ENCODE peak calls at places on chromosome 9, in nine cellular contexts. E, D, K, O, H, Y, R, J and N are unnamed samples.

GRCh38 chr9:15426019-15426418 is 3.3 kb downstream of the SNAPC3 start:
- DNase-seq in E (no peak), D (no peak), K (no peak), O (no peak), H (no peak), Y (no peak), R (no peak), J (no peak), N (peak)

GRCh38 chr9:137672907-137673791 is 54.3 kb downstream of the EHMT1 start:
- DNase-seq in E (peak), D (peak), K (peak), O (peak), H (peak), Y (peak), R (peak), J (peak), N (peak)

GRCh38 chr9:98536542-98537173 is 172.1 kb downstream of the GABBR2 start:
- DNase-seq in E (no peak), D (no peak), K (peak), O (no peak), H (peak), Y (peak), R (no peak), J (peak), N (peak)

GRCh38 chr9:5718296-5719032 is 89.6 kb downstream of the RIC1 start:
- DNase-seq in E (peak), D (no peak), K (no peak), O (no peak), H (no peak), Y (no peak), R (no peak), J (no peak), N (no peak)

GRCh38 chr9:119365291-119366027 is 3.8 kb downstream of the BRINP1 start:
- DNase-seq in E (peak), D (no peak), K (peak), O (peak), H (peak), Y (peak), R (peak), J (peak), N (peak)

GRCh38 chr9:104386425-104387069 is 117.5 kb upstream of the OR13F1 start:
- DNase-seq in E (peak), D (peak), K (peak), O (peak), H (peak), Y (peak), R (peak), J (peak), N (peak)

GRCh38 chr9:5388026-5388806 is 48.5 kb upstream of the RLN1 start:
- DNase-seq in E (peak), D (no peak), K (no peak), O (no peak), H (peak), Y (no peak), R (no peak), J (no peak), N (no peak)

GRCh38 chr9:98726735-98727134 is 18.0 kb upstream of the GABBR2 start:
- DNase-seq in E (peak), D (no peak), K (peak), O (peak), H (peak), Y (no peak), R (no peak), J (no peak), N (peak)

GRCh38 chr9:120386390-120387131 is 193.4 kb downstream of the CDK5RAP2 start:
- DNase-seq in E (no peak), D (no peak), K (peak), O (no peak), H (no peak), Y (no peak), R (peak), J (no peak), N (no peak)

GRCh38 chr9:31347082-31347617 is 1037.3 kb upstream of the ACO1 start:
- DNase-seq in E (peak), D (no peak), K (no peak), O (peak), H (peak), Y (no peak), R (no peak), J (no peak), N (peak)

GRCh38 chr9:806285-807156 is 35.0 kb upstream of the DMRT1 start:
- DNase-seq in E (peak), D (no peak), K (peak), O (peak), H (peak), Y (peak), R (peak), J (peak), N (peak)

GRCh38 chr9:109001275-109001676 is 12.0 kb downstream of the CTNNAL1 start:
- DNase-seq in E (peak), D (peak), K (no peak), O (no peak), H (no peak), Y (no peak), R (no peak), J (peak), N (no peak)

GRCh38 chr9:734831-735511 is 106.5 kb upstream of the DMRT1 start:
- DNase-seq in E (peak), D (no peak), K (peak), O (no peak), H (no peak), Y (no peak), R (no peak), J (peak), N (no peak)

GRCh38 chr9:97386265-97386633 is 25.6 kb upstream of the TDRD7 start:
- DNase-seq in E (no peak), D (no peak), K (peak), O (peak), H (no peak), Y (no peak), R (no peak), J (no peak), N (no peak)

GRCh38 chr9:121249563-121249962 is 18.4 kb upstream of the GSN start:
- DNase-seq in E (no peak), D (no peak), K (no peak), O (no peak), H (no peak), Y (no peak), R (no peak), J (no peak), N (peak)

GRCh38 chr9:131997076-131997475 is 82.6 kb downstream of the MED27 start:
- DNase-seq in E (no peak), D (no peak), K (no peak), O (no peak), H (no peak), Y (no peak), R (peak), J (no peak), N (no peak)

GRCh38 chr9:114285166-114285867 is 37.6 kb upstream of the ORM1 start:
- DNase-seq in E (peak), D (no peak), K (peak), O (no peak), H (no peak), Y (peak), R (peak), J (peak), N (no peak)

GRCh38 chr9:76433406-76433805 is 25.6 kb upstream of the GCNT1 start:
- DNase-seq in E (peak), D (no peak), K (no peak), O (no peak), H (no peak), Y (no peak), R (no peak), J (no peak), N (no peak)

GRCh38 chr9:74921732-74922131 is 31.0 kb downstream of the C9orf40 start:
- DNase-seq in E (no peak), D (no peak), K (peak), O (no peak), H (no peak), Y (no peak), R (no peak), J (no peak), N (no peak)

GRCh38 chr9:75889577-75889976 is 896 bp upstream of the PCSK5 start:
- DNase-seq in E (no peak), D (no peak), K (no peak), O (no peak), H (peak), Y (no peak), R (no peak), J (no peak), N (no peak)

GRCh38 chr9:129525781-129526180 is 95.1 kb downstream of the C9orf50 start:
- DNase-seq in E (no peak), D (no peak), K (no peak), O (no peak), H (no peak), Y (no peak), R (no peak), J (no peak), N (no peak)

GRCh38 chr9:126614088-126614454 is 343 bp downstream of the LMX1B start:
- DNase-seq in E (no peak), D (no peak), K (no peak), O (no peak), H (peak), Y (peak), R (peak), J (no peak), N (no peak)

GRCh38 chr9:103471241-103471640 is 476.1 kb downstream of the CYLC2 start:
- DNase-seq in E (no peak), D (no peak), K (no peak), O (no peak), H (no peak), Y (no peak), R (no peak), J (peak), N (no peak)

GRCh38 chr9:115333671-115334070 is 215.7 kb upstream of the TNC start:
- DNase-seq in E (no peak), D (no peak), K (no peak), O (no peak), H (no peak), Y (no peak), R (no peak), J (peak), N (no peak)

GRCh38 chr9:3698531-3698930 is 172.7 kb upstream of the RFX3 start:
- DNase-seq in E (no peak), D (no peak), K (no peak), O (no peak), H (no peak), Y (no peak), R (no peak), J (no peak), N (no peak)

GRCh38 chr9:111804636-111805035 is 9.9 kb upstream of the SHOC1 start:
- DNase-seq in E (no peak), D (no peak), K (no peak), O (no peak), H (no peak), Y (no peak), R (no peak), J (no peak), N (no peak)

DNA sequence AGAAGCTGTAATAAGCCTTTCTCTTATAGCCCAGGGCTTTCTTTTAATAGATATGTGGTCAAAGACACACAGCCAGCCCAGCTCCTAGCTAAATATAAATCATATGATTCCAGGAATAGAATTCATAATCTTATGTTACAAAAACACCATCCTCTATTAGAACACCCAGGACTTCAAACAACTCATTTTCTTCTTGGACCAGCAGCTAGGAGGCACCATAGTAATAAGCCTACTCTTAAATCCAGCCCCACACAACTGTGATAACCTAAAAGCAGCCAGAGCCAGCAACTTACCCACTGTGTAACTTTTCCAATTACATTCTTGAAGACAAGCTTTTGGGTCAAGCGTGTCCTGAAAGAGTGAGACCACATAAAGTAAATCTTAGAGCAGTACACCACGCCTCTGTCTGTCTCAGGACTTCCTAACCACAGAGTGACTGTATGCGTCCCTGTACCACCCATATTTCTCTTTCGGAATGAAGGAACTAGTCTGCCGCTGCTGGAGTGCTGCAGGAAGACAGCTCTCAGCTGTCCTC is 223.8 kb downstream of the TLE1 start:
- DNase-seq in E (no peak), D (no peak), K (no peak), O (no peak), H (no peak), Y (no peak), R (no peak), J (no peak), N (no peak)
- TF ChIP-seq EZH2phosphoT487 in E (no peak), D (no peak), K (no peak), O (no peak), H (no peak), Y (no peak), R (no peak), J (no peak), N (no peak)

GRCh38 chr9:16680965-16681658 is 189.4 kb downstream of the BNC2 start:
- DNase-seq in E (peak), D (no peak), K (peak), O (no peak), H (no peak), Y (no peak), R (peak), J (no peak), N (no peak)

GRCh38 chr9:16676547-16676946 is 193.9 kb downstream of the BNC2 start:
- DNase-seq in E (no peak), D (no peak), K (no peak), O (no peak), H (no peak), Y (no peak), R (no peak), J (no peak), N (no peak)

GRCh38 chr9:16679327-16679821 is 191.1 kb downstream of the BNC2 start:
- DNase-seq in E (peak), D (no peak), K (no peak), O (no peak), H (peak), Y (no peak), R (peak), J (no peak), N (no peak)

DNA sequence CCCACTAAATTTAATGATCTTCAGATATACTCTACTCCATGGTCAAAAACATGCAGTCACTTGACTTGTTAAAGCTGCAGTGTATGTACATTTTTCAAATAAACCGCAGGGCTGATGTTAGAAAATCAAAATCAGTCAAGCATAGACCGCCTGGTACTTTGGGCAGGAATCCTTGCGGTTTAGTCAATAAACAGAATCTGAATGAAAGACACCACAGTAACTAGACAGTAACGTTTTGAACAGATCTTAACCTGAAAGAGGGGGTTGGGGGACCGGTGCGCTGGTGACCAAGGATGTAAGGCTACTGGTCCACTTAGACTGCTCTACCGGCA is 188.8 kb downstream of the BNC2 start:
- DNase-seq in E (no peak), D (no peak), K (no peak), O (no peak), H (no peak), Y (no peak), R (no peak), J (no peak), N (no peak)
- H3K4me2 ChIP-seq in E (peak), D (no peak), K (peak), O (no peak), H (no peak), Y (no peak), R (peak), J (no peak), N (no peak)

DNA sequence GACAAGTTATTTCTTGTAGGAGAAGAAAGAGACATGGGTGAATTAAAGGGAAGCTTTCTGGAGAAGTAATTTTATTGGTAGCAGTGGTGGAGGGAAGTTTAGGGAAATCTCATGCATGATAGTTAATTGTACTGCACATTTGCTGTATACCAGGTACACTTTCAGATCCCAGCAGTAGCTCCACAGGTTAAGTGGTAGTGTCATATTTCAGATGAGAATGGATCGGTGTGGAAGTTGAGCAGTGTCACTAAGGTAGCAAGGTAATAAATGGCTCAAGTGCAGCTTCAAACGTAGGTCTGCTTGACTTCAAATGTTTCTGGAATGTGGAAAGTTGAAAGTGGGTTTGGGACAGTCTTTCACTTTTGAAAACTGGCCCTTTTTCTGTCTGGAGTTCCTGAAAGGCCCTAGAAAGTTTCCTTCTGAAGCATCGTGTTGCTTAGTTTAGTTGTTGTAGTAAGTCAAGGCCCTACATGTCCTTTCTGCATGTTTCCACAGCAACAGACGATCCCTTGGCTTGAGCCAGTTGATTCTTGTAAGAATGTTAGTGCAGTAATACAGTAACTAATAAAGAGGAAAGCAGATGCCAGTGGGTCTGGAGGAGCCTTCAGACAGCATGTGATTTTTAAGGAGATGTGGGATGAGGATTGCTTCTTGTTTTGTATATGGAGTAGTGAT is 3.7 kb downstream of the CLTA start:
- DNase-seq in E (peak), D (no peak), K (no peak), O (no peak), H (no peak), Y (no peak), R (no peak), J (no peak), N (no peak)
- TF ChIP-seq EZH2phosphoT487 in E (no peak), D (no peak), K (no peak), O (no peak), H (no peak), Y (no peak), R (no peak), J (no peak), N (no peak)

GRCh38 chr9:78871086-78871451 is 574.1 kb downstream of the PSAT1 start:
- DNase-seq in E (no peak), D (no peak), K (no peak), O (no peak), H (no peak), Y (no peak), R (no peak), J (no peak), N (no peak)

GRCh38 chr9:78866228-78867132 is 569.6 kb downstream of the PSAT1 start:
- DNase-seq in E (peak), D (peak), K (peak), O (no peak), H (no peak), Y (no peak), R (no peak), J (peak), N (no peak)

GRCh38 chr9:78865757-78866156 is 568.8 kb downstream of the PSAT1 start:
- DNase-seq in E (no peak), D (no peak), K (no peak), O (no peak), H (no peak), Y (no peak), R (no peak), J (no peak), N (no peak)

GRCh38 chr9:78874056-78874455 is 577.1 kb downstream of the PSAT1 start:
- DNase-seq in E (no peak), D (no peak), K (no peak), O (no peak), H (no peak), Y (no peak), R (no peak), J (no peak), N (no peak)

DNA sequence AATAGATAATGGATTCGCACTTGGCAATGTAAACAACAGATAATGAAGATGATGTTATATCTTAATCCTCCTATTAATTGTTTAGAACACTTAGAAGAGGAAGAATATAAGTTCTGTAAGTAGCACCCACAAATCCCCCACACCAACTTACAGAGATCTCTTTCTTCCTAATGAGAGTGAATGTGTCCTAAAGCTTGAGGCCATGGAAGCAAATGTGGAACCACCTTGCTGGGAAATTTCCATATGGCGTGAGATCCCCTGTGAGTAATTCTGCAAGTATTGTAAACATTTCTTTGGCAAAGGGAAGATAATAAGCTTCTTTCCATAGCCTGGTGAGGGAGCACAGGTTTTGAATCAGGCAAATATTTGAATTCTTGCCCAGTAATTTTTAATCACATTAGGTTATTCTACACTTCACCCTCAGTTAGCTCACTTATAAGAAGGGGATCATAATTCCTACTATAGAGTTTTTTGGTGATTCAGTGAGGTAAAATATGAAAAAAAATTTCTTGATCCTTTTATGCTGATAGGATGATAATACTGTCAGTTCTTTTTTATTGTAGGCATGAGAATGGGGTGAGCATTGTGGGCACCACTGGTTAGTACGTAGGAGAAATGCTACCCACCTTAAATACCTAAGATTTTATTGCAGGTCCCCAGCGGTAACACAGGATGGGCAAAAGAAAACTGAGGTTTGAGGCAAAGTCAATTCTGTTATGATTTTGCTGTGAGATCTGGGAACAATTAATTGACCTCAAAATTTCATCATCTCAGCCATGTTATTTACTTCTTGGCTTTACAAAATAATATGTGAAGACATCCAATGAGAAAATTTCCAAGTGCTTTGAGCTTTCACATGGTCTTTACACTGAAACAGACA is 574.8 kb downstream of the PSAT1 start:
- DNase-seq in E (peak), D (peak), K (peak), O (no peak), H (no peak), Y (no peak), R (no peak), J (peak), N (no peak)
- H3K4me2 ChIP-seq in E (peak), D (peak), K (no peak), O (no peak), H (no peak), Y (no peak), R (peak), J (peak), N (no peak)

GRCh38 chr9:89890326-89890980 is 285.6 kb downstream of the GADD45G start:
- DNase-seq in E (no peak), D (no peak), K (no peak), O (no peak), H (no peak), Y (no peak), R (no peak), J (no peak), N (no peak)
- TF ChIP-seq EZH2phosphoT487 in E (no peak), D (no peak), K (no peak), O (no peak), H (no peak), Y (no peak), R (no peak), J (no peak), N (no peak)

DNA sequence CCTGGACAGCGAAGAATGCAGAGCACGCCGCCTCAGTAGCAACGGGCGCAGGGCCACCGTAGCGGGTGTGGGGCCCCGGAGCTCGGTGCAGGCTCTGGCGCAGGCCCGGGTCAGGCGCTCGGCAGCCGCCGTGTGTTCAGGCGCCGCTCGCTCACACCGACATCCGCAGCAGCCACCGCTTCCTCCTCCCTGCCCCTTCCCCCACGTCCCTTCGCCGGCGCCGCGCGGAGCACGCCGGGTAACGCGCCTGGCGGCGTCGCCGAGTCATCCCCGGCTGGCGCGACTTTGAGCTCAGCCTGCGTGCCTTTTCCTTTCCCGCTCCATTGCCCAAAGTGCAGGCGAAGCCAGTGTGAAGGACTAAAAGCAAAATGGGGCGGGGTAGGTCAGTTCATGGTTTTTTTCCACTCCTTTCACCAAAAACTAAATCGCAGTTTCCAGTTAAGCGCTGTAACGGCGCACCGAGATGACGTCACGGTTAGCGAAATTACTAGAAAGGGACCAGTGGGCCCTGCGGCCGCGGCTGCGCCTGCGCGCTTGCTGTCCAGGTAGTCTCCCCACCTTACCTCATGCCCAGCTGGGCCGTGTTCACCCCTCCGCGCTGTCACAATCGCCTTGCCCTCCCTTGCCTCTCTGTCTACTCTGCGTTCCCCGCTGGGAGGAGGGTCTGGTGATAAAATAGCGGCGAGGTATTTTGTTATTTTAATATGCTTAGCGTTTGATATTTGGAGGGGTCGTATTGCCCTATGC is at the start of gene UBQLN1:
- DNase-seq in E (peak), D (peak), K (peak), O (peak), H (peak), Y (peak), R (peak), J (peak), N (peak)
- H3K4me2 ChIP-seq in E (peak), D (peak), K (peak), O (peak), H (peak), Y (peak), R (peak), J (peak), N (peak)